ENCODE peak calls at places on chromosomes 11 and 22, in nine cellular contexts. T, Q, C, M, H, O, P, I and U are unnamed samples.

GRCh38 chr11:120633630-120634374 is 122.3 kb downstream of the GRIK4 start:
- DNase-seq in O (no peak), P (no peak), T (no peak), I (no peak), C (no peak), Q (no peak), H (no peak), M (no peak), U (no peak)

GRCh38 chr11:104164028-104164520 is at the start of gene PDGFD:
- DNase-seq in O (peak; percentile 53), I (no peak), M (no peak), H (peak; percentile 3), C (no peak), P (peak; percentile 41), T (no peak), Q (peak; percentile 17), U (peak; percentile 62)

GRCh38 chr11:64263021-64263946 is 12.0 kb downstream of the PLCB3 start:
- DNase-seq in P (peak; percentile 63), Q (no peak), T (no peak), H (no peak), C (no peak), M (no peak), O (no peak), I (peak; percentile 35), U (no peak)

GRCh38 chr11:910044-910588 is 494 bp downstream of the CHID1 start:
- DNase-seq in T (no peak), H (no peak), Q (no peak), P (no peak), I (no peak), O (no peak), C (no peak), M (no peak), U (no peak)

GRCh38 chr22:38756631-38757463 is 1.0 kb upstream of the SUN2 start:
- DNase-seq in Q (no peak), O (peak; percentile 50), I (no peak), M (no peak), P (no peak), H (no peak), C (no peak), T (no peak), U (no peak)

GRCh38 chr11:71252434-71252781 is at the start of gene SHANK2:
- DNase-seq in P (no peak), C (no peak), H (no peak), Q (no peak), I (no peak), M (no peak), T (no peak), O (peak; percentile 71), U (peak; percentile 72)

GRCh38 chr11:133342453-133342852 is 189.8 kb downstream of the OPCML start:
- DNase-seq in I (no peak), Q (no peak), C (no peak), P (no peak), T (no peak), H (no peak), O (no peak), M (no peak), U (no peak)

GRCh38 chr11:72122607-72123006 is 10.1 kb upstream of the ANAPC15 start:
- DNase-seq in P (no peak), Q (no peak), T (no peak), O (no peak), H (no peak), M (no peak), C (no peak), I (no peak), U (no peak)

GRCh38 chr22:45334528-45334927 is 24.8 kb downstream of the FAM118A start:
- DNase-seq in C (no peak), P (no peak), I (no peak), T (no peak), H (no peak), O (no peak), M (no peak), Q (no peak), U (no peak)

GRCh38 chr11:101296896-101297295 is 167.3 kb upstream of the PGR start:
- DNase-seq in Q (no peak), M (no peak), O (no peak), H (no peak), T (no peak), P (no peak), I (no peak), C (no peak), U (no peak)

GRCh38 chr11:45409587-45409986 is 123.4 kb upstream of the SYT13 start:
- DNase-seq in T (no peak), P (no peak), I (peak; percentile 56), Q (no peak), H (no peak), O (no peak), M (no peak), C (no peak), U (no peak)

GRCh38 chr11:81915045-81915444 is 818.6 kb downstream of the FAM181B start:
- DNase-seq in O (no peak), T (no peak), H (no peak), M (no peak), I (no peak), Q (no peak), C (no peak), P (no peak), U (no peak)

GRCh38 chr11:38648597-38648996 is 2050.6 kb upstream of the RAG2 start:
- DNase-seq in H (no peak), P (no peak), C (no peak), M (no peak), Q (no peak), T (no peak), O (no peak), I (no peak), U (no peak)

GRCh38 chr22:24894220-24894975 is 52.1 kb downstream of the LHFPL7 start:
- DNase-seq in H (peak; percentile 98), O (peak; percentile 82), P (peak; percentile 95), Q (peak; percentile 3), T (no peak), M (peak; percentile 95), I (peak; percentile 92), C (no peak), U (peak; percentile 89)

GRCh38 chr11:94473177-94473799 is 20.4 kb downstream of the MRE11 start:
- DNase-seq in I (no peak), M (no peak), P (peak; percentile 11), C (no peak), T (no peak), H (no peak), O (no peak), Q (no peak), U (no peak)

GRCh38 chr11:125141686-125142535 is 22.6 kb upstream of the PKNOX2 start:
- DNase-seq in I (no peak), M (peak; percentile 12), Q (peak; percentile 23), H (no peak), O (peak; percentile 50), C (peak; percentile 54), P (peak; percentile 27), T (peak; percentile 53), U (peak; percentile 52)

GRCh38 chr22:33894036-33894435 is 26.2 kb downstream of the LARGE1 start:
- DNase-seq in O (no peak), P (no peak), H (no peak), I (no peak), M (no peak), Q (no peak), T (no peak), C (no peak), U (no peak)

GRCh38 chr11:20031155-20032001 is 128.9 kb downstream of the DBX1 start:
- DNase-seq in P (peak; percentile 77), C (no peak), M (no peak), I (peak; percentile 98), H (no peak), T (no peak), O (no peak), Q (no peak), U (no peak)

GRCh38 chr11:102007567-102008437 is 39.4 kb upstream of the CFAP300 start:
- DNase-seq in P (no peak), H (peak; percentile 76), M (peak; percentile 88), O (peak; percentile 37), C (no peak), T (no peak), I (peak; percentile 53), Q (peak; percentile 47), U (no peak)

GRCh38 chr11:19817870-19818269 is 105.2 kb downstream of the NAV2 start:
- DNase-seq in Q (no peak), O (no peak), C (no peak), M (no peak), P (no peak), I (no peak), T (no peak), H (no peak), U (no peak)

GRCh38 chr11:96481204-96481603 is 91.4 kb downstream of the JRKL start:
- DNase-seq in O (no peak), M (no peak), I (no peak), Q (no peak), C (no peak), P (no peak), H (no peak), T (no peak), U (no peak)

GRCh38 chr11:131371791-131372104 is 1.3 kb downstream of the NTM start:
- DNase-seq in O (no peak), C (no peak), I (no peak), H (no peak), Q (peak; percentile 50), T (no peak), M (no peak), P (no peak), U (no peak)

GRCh38 chr11:110261195-110262140 is 34.9 kb downstream of the RDX start:
- DNase-seq in H (no peak), I (no peak), M (no peak), T (no peak), O (no peak), P (no peak), Q (no peak), C (no peak), U (no peak)

GRCh38 chr11:35116245-35116644 is 22.7 kb upstream of the CD44 start:
- DNase-seq in P (no peak), H (no peak), M (no peak), I (peak; percentile 22), Q (no peak), O (no peak), T (no peak), C (no peak), U (no peak)

GRCh38 chr11:124050770-124051169 is 9.6 kb upstream of the OR10G7 start:
- DNase-seq in T (no peak), Q (no peak), P (no peak), H (no peak), M (no peak), I (no peak), O (no peak), C (no peak), U (no peak)

GRCh38 chr22:43060213-43060612 is 29.0 kb downstream of the TTLL1 start:
- DNase-seq in C (no peak), T (peak; percentile 22), H (no peak), P (no peak), I (no peak), O (peak; percentile 21), Q (no peak), M (no peak), U (peak; percentile 37)

GRCh38 chr11:96279421-96280290 is 63.3 kb downstream of the MAML2 start:
- DNase-seq in H (no peak), C (no peak), T (no peak), O (no peak), P (peak; percentile 60), M (no peak), I (peak; percentile 28), Q (no peak), U (no peak)

GRCh38 chr22:38467904-38468760 is at the start of gene KDELR3:
- DNase-seq in O (peak; percentile 80), H (peak; percentile 42), I (peak; percentile 37), T (peak; percentile 44), P (peak; percentile 40), M (no peak), C (peak; percentile 29), Q (no peak), U (peak; percentile 76)

GRCh38 chr11:78199015-78199652 is 10.4 kb downstream of the USP35 start:
- DNase-seq in M (no peak), I (no peak), O (no peak), C (no peak), Q (no peak), H (no peak), P (no peak), T (no peak), U (no peak)

GRCh38 chr11:124876818-124877630 is 11.8 kb downstream of the ROBO3 start:
- DNase-seq in T (no peak), Q (no peak), M (no peak), H (no peak), O (no peak), I (no peak), C (no peak), P (no peak), U (no peak)